ENCODE peak calls at places on chromosomes 5 and 9, in ten cellular contexts. V, N, P, A, L, M, H, Q, D and W are unnamed samples.

GRCh38 chr9:107933042-107933441 is 443.5 kb upstream of the KLF4 start:
- DNase-seq in V (no peak), P (no peak), D (no peak), N (no peak), H (no peak), A (no peak), L (no peak), M (peak; percentile 3), Q (no peak), W (peak; percentile 73)

GRCh38 chr5:96991708-96992107 is 55.8 kb downstream of the LNPEP start:
- DNase-seq in V (no peak), M (no peak), N (no peak), L (no peak), H (no peak), P (no peak), D (no peak), A (no peak), Q (no peak), W (no peak)

GRCh38 chr9:131521822-131522221 is 9.2 kb downstream of the UCK1 start:
- DNase-seq in Q (no peak), N (no peak), L (no peak), D (no peak), P (no peak), V (no peak), A (no peak), M (no peak), H (no peak), W (no peak)

GRCh38 chr5:84715087-84715486 is 330.4 kb upstream of the EDIL3 start:
- DNase-seq in V (no peak), D (no peak), H (no peak), L (no peak), P (no peak), N (no peak), Q (no peak), M (no peak), A (no peak), W (no peak)

GRCh38 chr5:1014346-1014745 is 5.7 kb downstream of the NKD2 start:
- DNase-seq in P (no peak), N (no peak), V (no peak), M (no peak), D (no peak), H (no peak), Q (no peak), A (peak; percentile 7), L (peak; percentile 31), W (no peak)

GRCh38 chr5:60585618-60586017 is 114.3 kb downstream of the DEPDC1B start:
- DNase-seq in D (no peak), H (no peak), P (no peak), M (no peak), A (no peak), Q (no peak), N (no peak), L (no peak), V (no peak), W (no peak)

GRCh38 chr9:83544002-83544698 is 5.9 kb upstream of the FRMD3 start:
- DNase-seq in Q (peak; percentile 85), H (no peak), N (peak; percentile 62), P (peak; percentile 70), D (peak; percentile 56), V (no peak), A (peak; percentile 19), L (no peak), M (peak; percentile 88), W (peak; percentile 81)

GRCh38 chr5:37804401-37804800 is 35.4 kb downstream of the GDNF start:
- DNase-seq in L (no peak), V (no peak), M (no peak), D (no peak), Q (no peak), P (no peak), A (no peak), H (no peak), N (no peak), W (no peak)

GRCh38 chr5:170296935-170297588 is 515 bp downstream of the LCP2 start:
- DNase-seq in N (peak; percentile 55), P (no peak), L (no peak), Q (no peak), A (no peak), D (no peak), H (no peak), M (no peak), V (no peak), W (no peak)

GRCh38 chr9:36450110-36450732 is 50.2 kb upstream of the RNF38 start:
- DNase-seq in D (peak; percentile 53), A (no peak), Q (peak; percentile 46), M (peak; percentile 81), N (peak; percentile 34), P (peak; percentile 62), L (no peak), V (no peak), H (no peak), W (no peak)

GRCh38 chr5:138706655-138707480 is 46.4 kb upstream of the CTNNA1 start:
- DNase-seq in L (peak; percentile 59), V (no peak), P (peak; percentile 64), N (no peak), H (no peak), D (no peak), M (no peak), Q (no peak), A (no peak), W (peak; percentile 75)

GRCh38 chr9:110443146-110443877 is 105.6 kb upstream of the TXNDC8 start:
- DNase-seq in H (no peak), Q (no peak), L (no peak), V (no peak), M (no peak), A (no peak), N (no peak), P (no peak), D (peak; percentile 67), W (no peak)